ENCODE peak calls at places on chromosome 22, in six cellular contexts. U, V, Z, Q, E and M are unnamed samples.

GRCh38 chr22:34800265-34800664 is 265.7 kb upstream of the ISX start:
- ATAC-seq in Q (no peak), E (no peak), Z (no peak), V (no peak), U (no peak), M (no peak)

GRCh38 chr22:45469573-45470383 is 32.9 kb upstream of the FBLN1 start:
- ATAC-seq in Q (no peak), V (no peak), U (no peak), E (no peak), Z (no peak), M (peak)

GRCh38 chr22:39527481-39527961 is 5.0 kb downstream of the RPS19BP1 start:
- ATAC-seq in U (peak), Q (no peak), Z (no peak), V (no peak), E (no peak), M (no peak)

GRCh38 chr22:17475318-17476212 is 87.7 kb upstream of the SLC25A18 start:
- ATAC-seq in E (no peak), Z (no peak), Q (no peak), U (no peak), V (no peak), M (no peak)

GRCh38 chr22:43042101-43042780 is 27.3 kb upstream of the PACSIN2 start:
- ATAC-seq in Q (no peak), V (no peak), U (no peak), Z (no peak), E (no peak), M (no peak)

GRCh38 chr22:45271667-45272188 is 13.0 kb upstream of the UPK3A start:
- ATAC-seq in U (no peak), Q (no peak), V (no peak), E (no peak), Z (peak), M (peak)

GRCh38 chr22:39923689-39924088 is 22.8 kb downstream of the GRAP2 start:
- ATAC-seq in U (no peak), Q (no peak), V (no peak), Z (no peak), E (no peak), M (no peak)

GRCh38 chr22:45328822-45329535 is 19.2 kb downstream of the FAM118A start:
- ATAC-seq in U (peak), E (no peak), Z (peak), V (no peak), Q (no peak), M (no peak)

GRCh38 chr22:47086596-47087248 is 324.3 kb downstream of the TBC1D22A start:
- ATAC-seq in U (peak), Z (no peak), V (no peak), E (no peak), Q (no peak), M (no peak)

DNA sequence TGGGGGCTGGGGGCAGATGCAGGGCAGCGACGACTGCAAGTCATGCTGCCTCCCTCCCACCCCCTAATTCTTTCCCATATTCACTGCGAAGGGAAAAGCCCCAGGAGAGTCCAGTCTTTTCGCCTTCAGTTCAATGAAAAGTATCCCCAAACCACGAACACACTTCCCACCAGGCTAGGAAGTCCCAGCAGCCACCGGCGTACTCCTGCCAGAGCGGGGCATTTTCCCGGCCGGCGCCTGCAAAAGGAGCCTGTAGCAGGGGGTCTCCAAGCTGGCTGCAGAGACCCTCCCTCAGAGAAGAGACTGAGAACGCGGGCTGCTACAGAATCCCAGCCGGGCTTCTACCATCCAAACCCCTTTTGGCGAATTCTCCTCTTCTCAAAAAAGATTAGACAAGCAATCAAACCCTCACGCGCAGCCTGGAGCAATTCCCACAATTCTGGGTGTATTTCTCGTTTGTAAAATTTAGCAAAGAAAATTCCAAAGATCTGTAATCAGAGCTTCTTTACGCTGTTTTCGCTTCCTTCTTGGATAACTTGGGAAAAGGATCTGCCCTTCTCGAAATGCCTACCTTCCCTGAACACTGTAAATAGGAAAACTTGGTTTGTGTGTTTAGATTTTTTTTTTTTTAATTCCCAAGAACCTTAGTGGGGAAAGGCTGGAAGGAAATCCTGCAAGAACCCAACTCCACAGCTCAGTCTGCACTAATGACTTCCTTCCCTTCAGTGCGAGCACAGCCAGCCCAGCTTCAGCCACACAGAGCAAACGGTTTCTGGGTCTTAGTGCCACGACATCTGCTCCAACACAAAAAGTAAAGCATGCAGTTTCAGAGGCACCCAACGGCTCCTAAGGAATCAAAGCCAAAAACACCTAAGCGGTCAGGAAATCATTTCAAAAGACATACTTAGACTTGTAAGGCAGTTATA is 236.4 kb downstream of the TTC28 start:
- ATAC-seq in U (peak), E (no peak), V (peak), Z (peak), Q (peak), M (peak)
- TF ChIP-seq EP300 in U (no peak), E (no peak), V (no peak), Z (no peak), Q (no peak), M (no peak)

DNA sequence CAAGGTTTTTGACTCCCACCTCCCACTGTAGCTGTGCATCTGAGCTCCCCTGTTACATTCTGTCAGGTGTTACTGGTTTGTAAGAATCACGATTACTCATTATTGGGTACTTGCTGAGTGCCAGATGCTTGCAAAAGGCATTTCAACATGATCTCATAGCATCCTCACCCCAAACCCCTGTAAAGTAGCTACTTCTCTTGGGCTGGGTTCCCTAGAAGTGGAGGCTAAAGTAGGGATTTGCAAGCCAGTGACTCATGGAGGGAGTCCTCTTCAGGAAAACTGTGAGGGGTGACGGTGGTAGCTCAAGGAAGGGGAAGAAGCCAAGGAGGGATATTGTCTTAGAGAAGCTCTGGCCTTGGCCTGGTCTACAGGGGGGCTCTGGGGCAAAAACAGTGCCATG is 78.6 kb downstream of the TIMP3 start:
- ATAC-seq in E (no peak), Q (no peak), V (no peak), Z (peak), U (no peak), M (peak)
- TF ChIP-seq CTCF in E (no peak), Q (no peak), V (no peak), Z (no peak), U (no peak), M (no peak)

GRCh38 chr22:25760848-25761595 is 19.0 kb downstream of the MYO18B start:
- ATAC-seq in U (peak), Q (no peak), E (no peak), Z (no peak), V (no peak), M (no peak)

GRCh38 chr22:25764270-25765015 is 22.5 kb downstream of the MYO18B start:
- ATAC-seq in Q (no peak), V (no peak), Z (no peak), U (no peak), E (no peak), M (no peak)

GRCh38 chr22:25765016-25765367 is 23.0 kb downstream of the MYO18B start:
- ATAC-seq in Z (no peak), U (no peak), Q (no peak), E (no peak), V (no peak), M (no peak)

GRCh38 chr22:25762147-25762546 is 20.2 kb downstream of the MYO18B start:
- ATAC-seq in Z (no peak), V (no peak), Q (peak), E (no peak), U (peak), M (no peak)

DNA sequence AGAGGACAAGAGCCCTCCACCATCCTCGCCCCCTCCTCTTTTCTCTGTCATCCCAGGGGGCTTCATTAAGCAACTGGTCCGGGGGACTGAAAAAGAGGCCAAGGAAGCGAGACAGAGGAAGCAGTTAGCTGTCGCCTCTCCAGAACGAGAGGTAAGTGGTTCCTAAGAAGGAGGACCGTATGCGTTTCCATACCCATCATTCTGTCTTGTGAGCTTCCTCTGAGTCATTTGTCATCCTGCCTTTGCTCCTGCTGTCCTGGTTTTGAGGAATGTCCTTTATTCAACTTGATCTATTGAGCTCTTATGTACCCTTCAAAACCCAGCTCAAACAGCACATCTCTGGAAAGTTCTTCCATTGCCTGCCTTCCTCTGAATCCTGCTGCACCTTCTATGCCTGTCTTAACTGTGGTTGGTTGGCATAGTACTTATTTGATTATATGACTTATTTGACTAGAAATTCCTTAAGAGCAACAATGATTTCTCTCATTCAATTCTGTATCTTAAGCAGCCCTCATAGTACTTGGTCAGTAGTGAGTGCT is 21.3 kb downstream of the MYO18B start:
- ATAC-seq in V (no peak), Z (no peak), E (no peak), U (no peak), Q (no peak), M (no peak)
- TF ChIP-seq POLR2A in V (no peak), Z (no peak), E (no peak), U (no peak), Q (no peak), M (no peak)

GRCh38 chr22:41411021-41411851 is 29.5 kb downstream of the TEF start:
- ATAC-seq in U (no peak), V (no peak), Q (no peak), E (no peak), Z (no peak), M (peak)
- TF ChIP-seq EP300 in U (no peak), V (no peak), Q (no peak), E (no peak), Z (no peak), M (peak)

DNA sequence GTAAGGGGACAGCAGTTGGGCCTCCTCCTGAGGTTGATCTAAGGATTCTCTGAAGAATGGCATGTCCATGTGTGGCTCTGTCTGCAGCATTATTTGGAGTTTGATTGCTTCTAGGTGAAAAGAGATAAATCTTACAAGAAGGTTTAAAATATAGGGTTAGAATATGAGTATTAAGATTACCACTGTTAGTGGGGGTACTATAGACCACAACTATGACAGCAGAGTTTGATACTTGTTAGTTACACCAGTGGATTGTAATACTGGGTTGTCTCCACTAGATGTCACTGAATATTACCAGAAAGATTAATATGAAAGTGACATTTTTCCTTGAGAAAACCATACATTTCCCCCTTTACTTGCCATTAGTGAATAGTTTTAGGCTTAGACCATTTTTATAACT is 47.9 kb downstream of the ZNF280B start:
- ATAC-seq in E (no peak), Q (no peak), Z (no peak), V (no peak), U (no peak), M (no peak)
- TF ChIP-seq CTCF in E (peak), Q (peak), Z (no peak), V (no peak), U (peak), M (no peak)